ENCODE peak calls at places on chromosomes 5 and 9, in five cellular contexts. U, F, J, Y and R are unnamed samples.
A peak's percentile ranks its signal among the peaks of the same experiment; 100 is the strongest.

GRCh38 chr5:84260140-84260539 is 124.5 kb downstream of the EDIL3 start:
- DNase-seq in U (no peak), F (no peak), J (no peak), Y (no peak), R (no peak)

GRCh38 chr5:90055831-90056328 is 353.7 kb downstream of the CETN3 start:
- DNase-seq in U (no peak), F (peak; percentile 86), J (peak; percentile 89), Y (no peak), R (no peak)

GRCh38 chr9:96777539-96777864 is 385 bp downstream of the ZNF510 start:
- DNase-seq in U (no peak), F (no peak), J (no peak), Y (no peak), R (no peak)

GRCh38 chr5:177095088-177095669 is 8.5 kb downstream of the FGFR4 start:
- DNase-seq in U (no peak), F (no peak), J (no peak), Y (no peak), R (no peak)

GRCh38 chr5:62199792-62200716 is 106.0 kb upstream of the KIF2A start:
- DNase-seq in U (no peak), F (no peak), J (no peak), Y (no peak), R (no peak)

GRCh38 chr9:76216161-76216649 is 178.0 kb downstream of the RFK start:
- DNase-seq in U (no peak), F (peak; percentile 5), J (peak; percentile 98), Y (no peak), R (no peak)

GRCh38 chr5:176734756-176735342 is 75.5 kb upstream of the UNC5A start:
- DNase-seq in U (no peak), F (no peak), J (no peak), Y (no peak), R (no peak)

GRCh38 chr5:150503977-150504620 is 3.8 kb upstream of the NDST1 start:
- DNase-seq in U (peak; percentile 91), F (no peak), J (peak; percentile 54), Y (peak; percentile 80), R (peak; percentile 99)

GRCh38 chr5:16081376-16081775 is 98.2 kb downstream of the MARCHF11 start:
- DNase-seq in U (no peak), F (no peak), J (no peak), Y (no peak), R (no peak)

GRCh38 chr9:100442072-100442471 is 15.1 kb downstream of the MSANTD3 start:
- DNase-seq in U (no peak), F (no peak), J (no peak), Y (no peak), R (no peak)

GRCh38 chr9:76996700-76997099 is 22.8 kb upstream of the FOXB2 start:
- DNase-seq in U (no peak), F (peak; percentile 18), J (peak; percentile 25), Y (peak; percentile 56), R (peak; percentile 40)

GRCh38 chr9:121844090-121844489 is 192.7 kb downstream of the DAB2IP start:
- DNase-seq in U (no peak), F (no peak), J (peak; percentile 40), Y (no peak), R (no peak)

GRCh38 chr9:4592325-4592724 is 69.8 kb upstream of the PLPP6 start:
- DNase-seq in U (no peak), F (no peak), J (no peak), Y (no peak), R (no peak)

GRCh38 chr9:82105729-82106128 is 117.2 kb downstream of the SPATA31D1 start:
- DNase-seq in U (no peak), F (peak; percentile 17), J (no peak), Y (peak; percentile 19), R (peak; percentile 17)

GRCh38 chr9:3468407-3469205 is 57.2 kb downstream of the RFX3 start:
- DNase-seq in U (no peak), F (no peak), J (no peak), Y (no peak), R (no peak)

GRCh38 chr5:122102825-122103224 is 24.8 kb upstream of the LOX start:
- DNase-seq in U (no peak), F (no peak), J (peak; percentile 75), Y (no peak), R (no peak)

GRCh38 chr9:75090579-75090978 is 2.3 kb downstream of the OSTF1 start:
- DNase-seq in U (no peak), F (no peak), J (no peak), Y (no peak), R (no peak)

GRCh38 chr9:75087279-75087823 is 604 bp downstream of the NMRK1 start:
- DNase-seq in U (no peak), F (peak; percentile 31), J (peak; percentile 62), Y (peak; percentile 70), R (peak; percentile 72)

GRCh38 chr9:75087824-75088645 is at the start of the genes NMRK1 and OSTF1:
- DNase-seq in U (peak; percentile 98), F (peak; percentile 91), J (peak; percentile 97), Y (peak; percentile 94), R (peak; percentile 97)

GRCh38 chr9:75088646-75089368 is 493 bp downstream of the OSTF1 start:
- DNase-seq in U (peak; percentile 87), F (peak; percentile 58), J (peak; percentile 65), Y (peak; percentile 72), R (peak; percentile 61)

GRCh38 chr9:75089369-75089766 is 1.1 kb downstream of the OSTF1 start:
- DNase-seq in U (no peak), F (no peak), J (no peak), Y (no peak), R (no peak)
- H3K4me1 ChIP-seq in U (peaks cover 75% of the 10 kb centered on the region), F (peaks cover 5% of the 10 kb centered on the region), J (peaks cover 5% of the 10 kb centered on the region), Y (peaks cover 34% of the 10 kb centered on the region), R (peaks cover 47% of the 10 kb centered on the region)

DNA sequence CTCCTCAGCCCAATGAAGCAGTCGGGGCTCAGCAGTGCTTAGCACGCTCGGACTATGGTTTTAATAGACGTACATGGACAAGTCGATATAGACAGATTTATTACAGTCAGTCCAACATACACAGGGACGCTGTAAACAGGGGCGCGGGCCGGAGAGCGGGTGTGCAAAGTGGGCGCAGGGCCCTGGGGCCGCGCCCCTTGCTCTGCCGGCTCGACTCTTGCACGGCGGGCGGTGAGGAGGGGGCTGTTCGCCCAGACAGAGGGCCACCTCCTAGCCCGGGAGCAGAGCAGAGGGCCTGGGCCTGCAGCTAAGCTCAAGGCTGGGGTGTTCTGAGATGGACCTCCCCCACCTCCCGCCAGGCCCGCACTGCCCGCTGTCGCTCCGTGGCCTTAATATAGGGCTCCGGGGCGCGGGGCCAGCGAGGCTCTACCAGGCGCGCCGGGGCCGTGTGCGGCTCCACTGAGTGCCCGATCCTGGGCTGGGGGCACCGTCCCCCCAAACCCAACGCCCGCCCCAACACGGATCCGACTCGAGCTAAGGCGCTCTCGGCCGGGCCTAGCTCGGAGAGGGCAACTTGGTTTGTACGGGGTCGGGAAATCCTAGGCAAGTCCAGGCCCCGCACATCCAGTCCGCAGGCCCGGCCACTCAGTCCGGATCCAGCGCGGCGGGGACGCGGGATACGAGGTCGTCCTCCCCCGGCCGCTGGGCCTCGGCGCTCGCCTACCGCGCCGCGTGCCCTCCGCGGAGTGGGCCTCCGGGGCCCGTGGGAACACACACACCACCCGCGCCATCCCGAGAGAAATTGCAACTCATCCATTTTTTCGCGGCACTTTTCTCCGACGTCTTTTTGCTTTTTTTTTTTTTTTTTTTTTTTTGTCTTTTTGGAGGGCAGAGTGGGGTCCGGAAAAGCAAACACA is 6.1 kb downstream of the PITX1 start:
- DNase-seq in U (peak; percentile 38), F (no peak), J (no peak), Y (no peak), R (no peak)
- H3K4me3 ChIP-seq in U (no peak overlapping the region), F (no peak overlapping the region), J (no peak overlapping the region), Y (no peak overlapping the region), R (no peak overlapping the region)

GRCh38 chr5:58923355-58923754 is 340.5 kb downstream of the RAB3C start:
- DNase-seq in U (no peak), F (no peak), J (no peak), Y (no peak), R (no peak)

GRCh38 chr5:58924306-58924705 is 341.4 kb downstream of the RAB3C start:
- DNase-seq in U (no peak), F (no peak), J (peak; percentile 47), Y (no peak), R (no peak)

GRCh38 chr5:58925627-58926545 is 343.0 kb downstream of the RAB3C start:
- DNase-seq in U (no peak), F (no peak), J (peak; percentile 46), Y (no peak), R (no peak)

GRCh38 chr5:58921106-58921505 is 338.2 kb downstream of the RAB3C start:
- DNase-seq in U (no peak), F (no peak), J (peak; percentile 43), Y (no peak), R (no peak)

DNA sequence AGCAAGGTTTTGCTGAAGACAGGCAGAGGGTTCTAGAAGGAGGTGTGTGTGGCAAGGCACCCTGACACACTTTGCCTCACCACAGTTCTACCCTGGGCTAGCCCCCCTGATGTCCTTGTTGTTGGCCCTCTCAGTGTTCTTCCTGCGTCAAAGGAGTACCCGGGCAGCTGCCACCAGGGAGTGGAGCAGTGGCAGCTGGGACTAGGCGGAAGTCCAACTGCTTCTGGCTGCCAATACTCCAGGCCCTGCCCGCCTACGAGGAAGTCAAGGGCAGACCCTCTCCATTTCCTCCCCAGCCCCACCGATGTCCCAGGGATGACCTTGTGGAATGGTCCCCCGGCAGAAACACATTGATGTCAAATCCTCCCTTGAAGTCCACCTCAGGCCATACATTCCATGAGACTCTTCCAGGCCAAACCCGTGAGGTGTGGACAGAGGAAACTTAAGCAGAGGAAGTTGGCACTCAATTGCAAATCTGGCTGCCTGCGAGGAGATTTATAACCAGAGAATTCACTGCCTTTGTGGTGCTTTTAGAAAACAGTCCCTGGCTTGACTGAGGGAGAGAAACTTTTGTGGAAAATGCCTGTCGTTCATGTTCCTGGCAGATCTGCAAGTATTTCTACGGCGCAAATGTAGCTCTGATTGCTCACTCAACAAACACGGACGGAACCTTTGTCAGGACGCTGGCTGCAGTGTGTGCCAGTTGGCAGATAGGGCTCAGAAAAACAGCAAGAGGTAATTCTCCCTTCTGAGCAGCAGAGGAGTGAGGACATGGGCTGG is 339.7 kb downstream of the RAB3C start:
- DNase-seq in U (peak; percentile 60), F (peak; percentile 58), J (peak; percentile 86), Y (peak; percentile 74), R (no peak)
- TF ChIP-seq CTCF in U (no peak), F (no peak), J (no peak), Y (no peak), R (no peak)

GRCh38 chr5:171747061-171747859 is 38.4 kb upstream of the SMIM23 start:
- DNase-seq in U (no peak), F (no peak), J (no peak), Y (no peak), R (no peak)

GRCh38 chr5:171743786-171744076 is 41.9 kb upstream of the SMIM23 start:
- DNase-seq in U (no peak), F (no peak), J (no peak), Y (no peak), R (no peak)

GRCh38 chr5:171748720-171749119 is 36.9 kb upstream of the SMIM23 start:
- DNase-seq in U (no peak), F (no peak), J (no peak), Y (no peak), R (no peak)

GRCh38 chr5:171745602-171746001 is 40.0 kb upstream of the SMIM23 start:
- DNase-seq in U (no peak), F (no peak), J (no peak), Y (no peak), R (peak; percentile 81)

GRCh38 chr5:171744882-171745281 is 40.7 kb upstream of the SMIM23 start:
- DNase-seq in U (no peak), F (no peak), J (no peak), Y (no peak), R (no peak)
- H3K4me1 ChIP-seq in U (no peaks in the 10 kb centered on the region), F (no peaks in the 10 kb centered on the region), J (no peaks in the 10 kb centered on the region), Y (no peaks in the 10 kb centered on the region), R (peaks cover 20% of the 10 kb centered on the region)